ENCODE peak calls at places on chromosomes 16 and 17, in six cellular contexts. One of them, this sample, is unnamed.

GRCh38 chr17:56592487-56593072 is 919 bp upstream of the NOG start:
- DNase-seq in MCF 10A: peak; percentile 52
- DNase-seq in lower leg skin: peak; percentile 87
- DNase-seq in A549: peak; percentile 64
- DNase-seq in astrocyte: peak; percentile 39
- DNase-seq in left ventricle myocardium inferior: peak; percentile 58
- DNase-seq in this sample: peak; percentile 90

GRCh38 chr16:81493755-81494433 is 49.3 kb downstream of the CMIP start:
- DNase-seq in MCF 10A: peak; percentile 89
- DNase-seq in lower leg skin: no peak
- DNase-seq in A549: peak; percentile 83
- DNase-seq in astrocyte: peak; percentile 80
- DNase-seq in left ventricle myocardium inferior: no peak
- DNase-seq in this sample: no peak

GRCh38 chr16:79372504-79373184 is 227.9 kb downstream of the MAF start:
- DNase-seq in MCF 10A: peak; percentile 94
- DNase-seq in lower leg skin: no peak
- DNase-seq in A549: peak; percentile 27
- DNase-seq in astrocyte: peak; percentile 36
- DNase-seq in left ventricle myocardium inferior: no peak
- DNase-seq in this sample: no peak

GRCh38 chr17:51764387-51764971 is 394.0 kb downstream of the CA10 start:
- DNase-seq in MCF 10A: peak; percentile 75
- DNase-seq in lower leg skin: no peak
- DNase-seq in A549: peak; percentile 78
- DNase-seq in astrocyte: peak; percentile 22
- DNase-seq in left ventricle myocardium inferior: no peak
- DNase-seq in this sample: no peak

GRCh38 chr16:20867585-20867984 is 32.6 kb downstream of the DCUN1D3 start:
- DNase-seq in MCF 10A: peak; percentile 49
- DNase-seq in lower leg skin: peak; percentile 77
- DNase-seq in A549: no peak
- DNase-seq in astrocyte: peak; percentile 63
- DNase-seq in left ventricle myocardium inferior: no peak
- DNase-seq in this sample: no peak

GRCh38 chr17:82031885-82032627 is 578 bp downstream of the RAC3 start:
- DNase-seq in MCF 10A: peak; percentile 51
- DNase-seq in lower leg skin: no peak
- DNase-seq in A549: no peak
- DNase-seq in astrocyte: no peak
- DNase-seq in left ventricle myocardium inferior: no peak
- DNase-seq in this sample: no peak

GRCh38 chr16:14011846-14012245 is 59.3 kb upstream of the MRTFB start:
- DNase-seq in MCF 10A: no peak
- DNase-seq in lower leg skin: peak; percentile 53
- DNase-seq in A549: no peak
- DNase-seq in astrocyte: no peak
- DNase-seq in left ventricle myocardium inferior: no peak
- DNase-seq in this sample: no peak

GRCh38 chr16:30112197-30113030 is 923 bp downstream of the GDPD3 start:
- DNase-seq in MCF 10A: peak; percentile 79
- DNase-seq in lower leg skin: peak; percentile 89
- DNase-seq in A549: peak; percentile 84
- DNase-seq in astrocyte: no peak
- DNase-seq in left ventricle myocardium inferior: peak; percentile 62
- DNase-seq in this sample: no peak

GRCh38 chr16:82660078-82660645 is 33.4 kb downstream of the CDH13 start:
- DNase-seq in MCF 10A: no peak
- DNase-seq in lower leg skin: no peak
- DNase-seq in A549: no peak
- DNase-seq in astrocyte: peak; percentile 57
- DNase-seq in left ventricle myocardium inferior: no peak
- DNase-seq in this sample: no peak

GRCh38 chr17:19369846-19370492 is 7.4 kb upstream of the B9D1 start:
- DNase-seq in MCF 10A: no peak
- DNase-seq in lower leg skin: peak; percentile 87
- DNase-seq in A549: no peak
- DNase-seq in astrocyte: no peak
- DNase-seq in left ventricle myocardium inferior: peak; percentile 49
- DNase-seq in this sample: no peak

DNA sequence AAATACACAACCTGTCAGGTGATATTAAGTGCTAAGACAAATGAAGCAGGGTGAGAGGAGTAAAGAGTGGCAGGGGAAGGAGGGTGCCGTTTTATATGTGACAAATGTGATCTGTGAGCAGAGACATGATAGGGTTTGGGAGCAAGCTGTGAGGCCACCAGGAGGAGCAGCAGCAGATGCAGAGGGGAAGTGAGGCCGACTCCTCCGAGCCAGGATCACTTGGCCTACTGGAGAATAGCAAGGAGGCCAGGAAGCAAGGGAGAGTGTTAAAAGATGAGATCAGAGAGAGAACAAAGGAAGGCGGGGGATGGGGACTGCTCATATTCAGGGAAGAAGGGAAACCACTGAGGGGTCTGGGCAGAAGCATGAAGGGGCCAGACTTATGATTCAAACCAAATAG is 129.4 kb downstream of the TANGO6 start:
- DNase-seq in MCF 10A: no peak
- DNase-seq in lower leg skin: no peak
- DNase-seq in A549: peak; percentile 45
- DNase-seq in astrocyte: peak; percentile 70
- DNase-seq in left ventricle myocardium inferior: no peak
- DNase-seq in this sample: no peak
- TF ChIP-seq CTCF in MCF 10A: no peak
- TF ChIP-seq CTCF in lower leg skin: no peak
- TF ChIP-seq CTCF in A549: peak; percentile 34
- TF ChIP-seq CTCF in astrocyte: peak; percentile 24
- TF ChIP-seq CTCF in left ventricle myocardium inferior: peak; percentile 29
- TF ChIP-seq CTCF in this sample: peak; percentile 34

DNA sequence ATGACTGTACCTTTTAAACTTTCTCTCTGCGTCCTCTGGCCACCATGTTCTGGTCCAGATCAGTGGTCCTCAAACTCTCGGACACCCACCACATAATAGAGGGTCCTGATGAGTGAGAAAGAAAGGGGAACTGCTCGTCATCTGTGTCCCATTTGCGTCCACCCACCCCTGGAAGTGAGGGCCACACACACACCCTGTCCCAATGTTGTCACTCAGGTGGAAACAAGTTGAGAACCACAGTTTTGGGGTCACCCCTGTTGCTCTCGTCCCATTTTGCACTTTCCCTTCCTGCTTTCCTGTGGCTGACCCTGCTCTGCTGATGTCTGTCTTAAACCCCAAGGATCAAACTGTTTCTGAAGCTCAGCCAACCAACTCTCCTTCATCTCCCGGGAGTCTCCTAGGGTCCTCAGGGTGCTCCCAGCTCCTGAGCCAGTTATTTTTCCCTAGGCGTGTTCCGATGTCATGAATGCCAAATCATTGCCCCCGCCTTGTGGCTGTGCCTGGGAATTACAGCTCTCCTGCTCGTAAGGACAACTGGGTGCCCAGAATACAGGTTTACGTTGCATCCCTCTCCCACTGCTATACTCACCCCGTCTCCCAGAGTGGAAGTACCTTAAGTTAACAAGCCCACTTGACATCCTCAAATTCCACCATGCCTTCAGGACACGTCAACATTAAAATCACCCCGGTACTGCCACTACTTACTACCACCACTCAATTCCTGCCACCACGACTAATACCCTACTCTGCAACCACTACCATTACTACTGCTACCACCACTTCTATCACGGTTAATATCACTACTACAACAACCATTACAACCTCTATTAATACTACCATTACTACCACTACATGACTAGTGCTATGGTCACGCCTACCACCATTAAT is 26.0 kb upstream of the HNF1B start:
- DNase-seq in MCF 10A: peak; percentile 75
- DNase-seq in lower leg skin: no peak
- DNase-seq in A549: peak; percentile 79
- DNase-seq in astrocyte: peak; percentile 27
- DNase-seq in left ventricle myocardium inferior: peak; percentile 29
- DNase-seq in this sample: peak; percentile 87
- TF ChIP-seq CTCF in MCF 10A: peak; percentile 87
- TF ChIP-seq CTCF in lower leg skin: no peak
- TF ChIP-seq CTCF in A549: peak; percentile 87
- TF ChIP-seq CTCF in astrocyte: peak; percentile 77
- TF ChIP-seq CTCF in left ventricle myocardium inferior: peak; percentile 66
- TF ChIP-seq CTCF in this sample: peak; percentile 82

DNA sequence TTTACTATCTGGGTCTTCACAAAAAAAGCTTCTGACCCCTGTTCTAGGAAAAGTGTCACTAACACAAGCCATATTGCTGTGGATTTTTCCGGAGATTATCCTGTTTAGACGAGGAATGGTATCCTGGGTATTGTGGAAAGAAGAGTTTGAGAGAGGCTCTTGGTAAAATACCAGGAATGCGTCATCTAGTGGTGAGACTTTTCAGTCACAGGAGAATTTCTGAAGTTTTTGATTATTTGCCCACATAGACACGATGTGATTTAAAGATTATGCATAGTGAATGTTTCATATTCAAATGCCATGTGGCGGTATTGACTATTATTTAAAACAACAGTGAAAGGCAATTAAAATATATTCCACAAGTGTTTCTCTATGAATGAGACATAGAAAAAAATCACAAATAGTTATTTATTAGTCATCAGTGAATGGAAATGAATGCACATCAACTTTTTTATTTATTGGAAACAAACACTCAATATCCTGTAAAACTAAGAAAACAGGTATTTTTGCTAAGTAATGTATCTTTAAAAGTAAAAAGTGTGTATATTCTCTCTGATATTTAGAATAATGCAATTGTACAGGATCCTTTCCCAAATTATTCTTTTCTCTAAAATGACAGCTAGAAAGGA is 7.8 kb downstream of the KRT28 start:
- DNase-seq in MCF 10A: peak; percentile 49
- DNase-seq in lower leg skin: no peak
- DNase-seq in A549: peak; percentile 45
- DNase-seq in astrocyte: peak; percentile 24
- DNase-seq in left ventricle myocardium inferior: no peak
- DNase-seq in this sample: no peak
- TF ChIP-seq CTCF in MCF 10A: peak; percentile 56
- TF ChIP-seq CTCF in lower leg skin: no peak
- TF ChIP-seq CTCF in A549: peak; percentile 98
- TF ChIP-seq CTCF in astrocyte: peak; percentile 75
- TF ChIP-seq CTCF in left ventricle myocardium inferior: peak; percentile 70
- TF ChIP-seq CTCF in this sample: peak; percentile 61

GRCh38 chr17:20944014-20944905 is 98.6 kb downstream of the USP22 start:
- DNase-seq in MCF 10A: peak; percentile 69
- DNase-seq in lower leg skin: no peak
- DNase-seq in A549: no peak
- DNase-seq in astrocyte: no peak
- DNase-seq in left ventricle myocardium inferior: no peak
- DNase-seq in this sample: no peak
- TF ChIP-seq CTCF in MCF 10A: peak; percentile 65
- TF ChIP-seq CTCF in lower leg skin: no peak
- TF ChIP-seq CTCF in A549: peak; percentile 41
- TF ChIP-seq CTCF in astrocyte: no peak
- TF ChIP-seq CTCF in left ventricle myocardium inferior: peak; percentile 37
- TF ChIP-seq CTCF in this sample: peak; percentile 42

This sample was measured in osteocyte.